ENCODE peak calls at places on chromosomes 13 and 19, in four cellular contexts. One of them, this sample, is unnamed.

GRCh38 chr13:113935081-113935511 is 38.8 kb downstream of the C13orf46 start:
- DNase-seq in mesenchymal stem cell: no peak
- DNase-seq in testis: no peak
- DNase-seq in ovary: no peak
- DNase-seq in this sample: no peak

GRCh38 chr13:24911135-24911524 is 147.2 kb downstream of the RNF17 start:
- DNase-seq in ovary: no peak
- DNase-seq in testis: no peak
- DNase-seq in mesenchymal stem cell: peak
- DNase-seq in this sample: peak

GRCh38 chr13:93951153-93951552 is 528.3 kb downstream of the DCT start:
- DNase-seq in ovary: no peak
- DNase-seq in mesenchymal stem cell: no peak
- DNase-seq in testis: no peak
- DNase-seq in this sample: peak

GRCh38 chr13:109869312-109870237 is 83.2 kb upstream of the IRS2 start:
- DNase-seq in mesenchymal stem cell: no peak
- DNase-seq in ovary: peak
- DNase-seq in testis: peak
- DNase-seq in this sample: peak

GRCh38 chr13:52356327-52356726 is 49.6 kb downstream of the THSD1 start:
- DNase-seq in ovary: no peak
- DNase-seq in testis: no peak
- DNase-seq in mesenchymal stem cell: no peak
- DNase-seq in this sample: peak

GRCh38 chr19:54473071-54473941 is at the start of gene CDC42EP5:
- DNase-seq in ovary: peak
- DNase-seq in mesenchymal stem cell: peak
- DNase-seq in testis: peak
- DNase-seq in this sample: peak

GRCh38 chr19:9597027-9597426 is 12.7 kb upstream of the ZNF121 start:
- DNase-seq in testis: no peak
- DNase-seq in ovary: no peak
- DNase-seq in mesenchymal stem cell: peak
- DNase-seq in this sample: peak

GRCh38 chr13:58843071-58843470 is 1211.5 kb downstream of the PCDH17 start:
- DNase-seq in ovary: no peak
- DNase-seq in testis: no peak
- DNase-seq in mesenchymal stem cell: no peak
- DNase-seq in this sample: no peak

GRCh38 chr13:104327217-104327616 is 1261.0 kb upstream of the SLC10A2 start:
- DNase-seq in ovary: no peak
- DNase-seq in mesenchymal stem cell: no peak
- DNase-seq in testis: no peak
- DNase-seq in this sample: peak

GRCh38 chr13:59879281-59879680 is 284.4 kb downstream of the DIAPH3 start:
- DNase-seq in mesenchymal stem cell: peak
- DNase-seq in ovary: no peak
- DNase-seq in testis: no peak
- DNase-seq in this sample: no peak

GRCh38 chr13:113367771-113368170 is 3.8 kb upstream of the GRTP1 start:
- DNase-seq in ovary: no peak
- DNase-seq in testis: no peak
- DNase-seq in mesenchymal stem cell: no peak
- DNase-seq in this sample: no peak

GRCh38 chr13:100409132-100409531 is 179.5 kb downstream of the GGACT start:
- DNase-seq in ovary: no peak
- DNase-seq in mesenchymal stem cell: peak
- DNase-seq in testis: no peak
- DNase-seq in this sample: no peak

GRCh38 chr19:4058696-4059492 is 7.8 kb downstream of the ZBTB7A start:
- DNase-seq in testis: no peak
- DNase-seq in mesenchymal stem cell: no peak
- DNase-seq in ovary: peak
- DNase-seq in this sample: no peak

GRCh38 chr13:105105471-105105870 is 1430.0 kb downstream of the EFNB2 start:
- DNase-seq in mesenchymal stem cell: no peak
- DNase-seq in testis: no peak
- DNase-seq in ovary: no peak
- DNase-seq in this sample: no peak

GRCh38 chr13:97445504-97446187 is 11.7 kb downstream of the RAP2A start:
- DNase-seq in testis: no peak
- DNase-seq in ovary: no peak
- DNase-seq in mesenchymal stem cell: no peak
- DNase-seq in this sample: no peak

GRCh38 chr13:35057858-35058257 is 115.8 kb downstream of the NBEA start:
- DNase-seq in ovary: no peak
- DNase-seq in mesenchymal stem cell: no peak
- DNase-seq in testis: no peak
- DNase-seq in this sample: no peak

GRCh38 chr13:58081301-58081820 is 449.8 kb downstream of the PCDH17 start:
- DNase-seq in ovary: no peak
- DNase-seq in testis: no peak
- DNase-seq in mesenchymal stem cell: no peak
- DNase-seq in this sample: no peak

DNA sequence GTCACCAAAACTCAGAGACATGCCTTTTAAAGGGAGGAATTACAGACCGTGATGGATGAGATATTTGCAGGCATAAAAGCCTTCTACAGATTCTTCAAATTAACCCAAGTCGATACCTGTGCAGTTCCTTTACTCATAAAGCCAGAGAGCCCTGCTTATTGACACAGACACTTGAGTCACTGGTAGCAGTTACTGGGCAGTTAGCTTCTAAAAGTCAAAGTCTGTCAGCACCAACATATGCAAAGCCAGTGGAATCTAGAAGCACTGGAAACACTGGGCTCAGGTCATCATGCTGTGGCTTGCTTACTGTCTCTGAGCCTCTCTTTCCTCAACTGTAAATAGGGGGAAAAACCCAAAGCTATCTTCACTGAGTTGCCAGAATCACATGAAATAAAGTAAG is 25.7 kb upstream of the LRCH1 start:
- DNase-seq in mesenchymal stem cell: no peak
- DNase-seq in ovary: no peak
- DNase-seq in testis: no peak
- DNase-seq in this sample: no peak
- H3K4me3 ChIP-seq in mesenchymal stem cell: no peak
- H3K4me3 ChIP-seq in ovary: no peak
- H3K4me3 ChIP-seq in testis: no peak
- H3K4me3 ChIP-seq in this sample: no peak

DNA sequence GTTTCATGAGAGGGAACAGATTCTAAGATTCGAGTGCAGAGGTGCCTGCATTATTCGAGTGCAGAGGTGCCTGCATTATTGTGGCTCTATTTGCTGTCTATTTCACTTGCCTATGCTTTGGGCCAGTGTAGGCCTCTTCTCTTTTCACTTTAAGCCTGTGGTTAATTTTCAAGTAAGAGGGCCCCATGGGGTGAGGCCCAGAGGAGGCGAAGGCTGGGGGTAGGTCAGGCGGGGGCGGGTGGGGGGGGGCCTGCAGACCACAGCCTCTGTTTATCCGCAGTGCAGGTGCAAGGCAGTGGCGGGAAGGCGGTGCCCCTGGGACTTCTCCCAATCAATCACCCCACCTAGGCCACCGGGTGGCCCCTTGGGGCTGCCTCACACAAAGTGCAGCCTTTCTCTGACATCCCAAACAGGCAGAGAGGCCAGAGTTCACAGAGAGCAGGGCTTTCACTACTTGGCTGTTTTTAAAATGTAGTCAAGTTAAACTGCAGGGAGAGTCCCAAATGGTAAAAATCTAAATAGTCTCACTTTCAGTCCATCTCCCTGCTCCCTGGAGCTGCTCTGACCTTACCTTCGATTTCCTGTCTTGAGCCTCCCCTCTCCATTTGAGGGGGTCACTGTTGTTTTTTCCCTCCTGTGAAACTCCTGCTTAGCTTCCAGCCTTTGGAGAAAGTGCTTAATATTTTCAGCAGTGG is 249.1 kb downstream of the DLEU7 start:
- DNase-seq in mesenchymal stem cell: no peak
- DNase-seq in ovary: no peak
- DNase-seq in testis: no peak
- DNase-seq in this sample: peak
- H3K4me3 ChIP-seq in mesenchymal stem cell: peak
- H3K4me3 ChIP-seq in ovary: no peak
- H3K4me3 ChIP-seq in testis: no peak
- H3K4me3 ChIP-seq in this sample: no peak

GRCh38 chr19:48609571-48610108 is 3.1 kb downstream of the SPACA4 start:
- DNase-seq in mesenchymal stem cell: no peak
- DNase-seq in ovary: no peak
- DNase-seq in testis: no peak
- DNase-seq in this sample: no peak
- H3K4me3 ChIP-seq in mesenchymal stem cell: no peak
- H3K4me3 ChIP-seq in ovary: no peak
- H3K4me3 ChIP-seq in testis: no peak
- H3K4me3 ChIP-seq in this sample: no peak

GRCh38 chr19:46624958-46625661 is at the start of gene PTGIR:
- DNase-seq in ovary: no peak
- DNase-seq in testis: peak
- DNase-seq in mesenchymal stem cell: peak
- DNase-seq in this sample: peak
- H3K4me3 ChIP-seq in ovary: no peak
- H3K4me3 ChIP-seq in testis: no peak
- H3K4me3 ChIP-seq in mesenchymal stem cell: peak
- H3K4me3 ChIP-seq in this sample: no peak

This sample was measured in choroid plexus epithelial cell.